ENCODE peak calls at places on chromosome 18, in four cellular contexts. One of them, this sample, is unnamed.

GRCh38 chr18:24402209-24402785 is 4.7 kb upstream of the OSBPL1A start:
- DNase-seq in type B pancreatic cell: no peak
- DNase-seq in immature natural killer cell: no peak
- DNase-seq in effector memory CD8-positive, alpha-beta T cell: no peak
- DNase-seq in this sample: no peak

GRCh38 chr18:12334280-12335262 is 26.5 kb downstream of the TUBB6 start:
- DNase-seq in type B pancreatic cell: no peak
- DNase-seq in immature natural killer cell: no peak
- DNase-seq in effector memory CD8-positive, alpha-beta T cell: no peak
- DNase-seq in this sample: no peak

GRCh38 chr18:2935438-2936192 is 77.3 kb downstream of the LPIN2 start:
- DNase-seq in effector memory CD8-positive, alpha-beta T cell: no peak
- DNase-seq in immature natural killer cell: peak
- DNase-seq in type B pancreatic cell: no peak
- DNase-seq in this sample: no peak

GRCh38 chr18:63844254-63844653 is 43.3 kb upstream of the SERPINB2 start:
- DNase-seq in effector memory CD8-positive, alpha-beta T cell: no peak
- DNase-seq in type B pancreatic cell: no peak
- DNase-seq in immature natural killer cell: no peak
- DNase-seq in this sample: no peak

GRCh38 chr18:59971871-59972270 is 72.1 kb downstream of the PMAIP1 start:
- DNase-seq in effector memory CD8-positive, alpha-beta T cell: no peak
- DNase-seq in type B pancreatic cell: no peak
- DNase-seq in immature natural killer cell: no peak
- DNase-seq in this sample: no peak

GRCh38 chr18:65287642-65288041 is 463.2 kb upstream of the CDH7 start:
- DNase-seq in immature natural killer cell: no peak
- DNase-seq in type B pancreatic cell: no peak
- DNase-seq in effector memory CD8-positive, alpha-beta T cell: no peak
- DNase-seq in this sample: no peak

GRCh38 chr18:27847412-27847811 is 329.5 kb downstream of the CDH2 start:
- DNase-seq in type B pancreatic cell: no peak
- DNase-seq in immature natural killer cell: no peak
- DNase-seq in effector memory CD8-positive, alpha-beta T cell: no peak
- DNase-seq in this sample: no peak

GRCh38 chr18:66872277-66872676 is 268.4 kb upstream of the CDH19 start:
- DNase-seq in immature natural killer cell: no peak
- DNase-seq in type B pancreatic cell: no peak
- DNase-seq in effector memory CD8-positive, alpha-beta T cell: no peak
- DNase-seq in this sample: no peak

GRCh38 chr18:24397131-24397693 is 412 bp downstream of the OSBPL1A start:
- DNase-seq in effector memory CD8-positive, alpha-beta T cell: no peak
- DNase-seq in type B pancreatic cell: no peak
- DNase-seq in immature natural killer cell: no peak
- DNase-seq in this sample: no peak

GRCh38 chr18:62982600-62983251 is 267.4 kb downstream of the PHLPP1 start:
- DNase-seq in immature natural killer cell: peak
- DNase-seq in effector memory CD8-positive, alpha-beta T cell: peak
- DNase-seq in type B pancreatic cell: no peak
- DNase-seq in this sample: peak

GRCh38 chr18:47050468-47050867 is 15.0 kb upstream of the ELOA2 start:
- DNase-seq in immature natural killer cell: no peak
- DNase-seq in type B pancreatic cell: no peak
- DNase-seq in effector memory CD8-positive, alpha-beta T cell: peak
- DNase-seq in this sample: no peak

GRCh38 chr18:48994044-48994651 is 43.4 kb upstream of the SMAD7 start:
- DNase-seq in immature natural killer cell: no peak
- DNase-seq in effector memory CD8-positive, alpha-beta T cell: no peak
- DNase-seq in type B pancreatic cell: no peak
- DNase-seq in this sample: no peak

GRCh38 chr18:49499046-49499637 is 12.1 kb upstream of the C18orf32 start:
- DNase-seq in immature natural killer cell: no peak
- DNase-seq in type B pancreatic cell: no peak
- DNase-seq in effector memory CD8-positive, alpha-beta T cell: no peak
- DNase-seq in this sample: no peak

This sample was measured in B cell.